ENCODE peak calls at places on chromosomes 7 and 10, in ten cellular contexts. B is IMR-90, X is prostate gland, H is stomach, M is ovary, T is suprapubic skin, I is HCT116, D is adrenal gland, C is A549, J is spleen. E is an unnamed sample. For H3K4me1, the result is how much of the 10 kb centered on the place peaks cover.

GRCh38 chr10:26391701-26392695 is 46.1 kb upstream of the APBB1IP start:
- DNase-seq in H (no peak), I (no peak), D (no peak), C (no peak), M (no peak), T (no peak), J (peak), B (no peak), X (no peak), E (no peak)

GRCh38 chr7:18906901-18907300 is 210.5 kb downstream of the TWIST1 start:
- DNase-seq in J (no peak), D (no peak), B (no peak), I (no peak), C (no peak), H (no peak), X (no peak), T (no peak), M (no peak), E (no peak)

GRCh38 chr10:59595584-59595983 is 114.1 kb downstream of the SLC16A9 start:
- DNase-seq in H (no peak), D (no peak), M (no peak), T (no peak), B (no peak), X (no peak), I (no peak), C (no peak), J (no peak), E (no peak)

GRCh38 chr7:115410972-115411686 is 489.2 kb downstream of the MDFIC start:
- DNase-seq in M (no peak), H (no peak), J (no peak), B (no peak), T (no peak), X (no peak), C (no peak), I (no peak), D (no peak), E (no peak)

GRCh38 chr10:77844713-77845454 is 81.7 kb downstream of the DLG5 start:
- DNase-seq in M (no peak), H (no peak), B (peak), I (peak), C (peak), T (no peak), J (peak), X (peak), D (peak), E (no peak)

GRCh38 chr10:97759157-97759980 is 12.4 kb downstream of the SFRP5 start:
- DNase-seq in I (peak), X (peak), B (peak), J (peak), D (peak), T (no peak), M (peak), H (peak), C (peak), E (no peak)

GRCh38 chr7:159099711-159100231 is 44.9 kb downstream of the VIPR2 start:
- DNase-seq in M (peak), D (no peak), J (peak), T (peak), B (no peak), C (no peak), X (no peak), H (peak), I (no peak), E (no peak)

GRCh38 chr7:157490465-157490912 is 153.7 kb downstream of the DNAJB6 start:
- DNase-seq in M (no peak), D (no peak), B (peak), T (no peak), I (peak), C (peak), J (peak), X (no peak), H (peak), E (no peak)

GRCh38 chr10:15352818-15353217 is 18.3 kb downstream of the FAM171A1 start:
- DNase-seq in H (no peak), T (no peak), C (no peak), X (no peak), J (no peak), D (no peak), B (no peak), I (no peak), M (no peak), E (no peak)
- H3K4me1 ChIP-seq in H (under half), T (under half), C (under half), X (under half), J (under half), D (under half), B (under half), I (under half), M (under half), E (under half)

DNA sequence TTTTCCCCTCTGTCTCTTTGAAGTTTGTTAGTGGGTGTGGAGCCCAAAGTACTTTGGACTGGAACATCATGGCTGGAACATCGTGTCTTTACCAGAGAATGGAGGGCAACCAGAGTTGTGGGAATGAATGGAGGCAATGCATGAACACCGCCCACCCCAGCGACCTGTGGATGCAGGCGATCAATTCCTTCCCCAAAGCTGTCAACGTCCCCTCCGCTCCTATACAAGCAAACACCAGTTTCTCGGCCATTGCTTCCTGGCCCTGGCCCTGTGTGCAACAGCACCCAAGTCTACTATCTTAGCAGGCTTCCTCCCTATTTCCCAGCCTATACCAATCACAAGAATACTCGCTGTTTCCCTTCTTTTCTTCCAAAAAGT is 62.6 kb downstream of the CARD11 start:
- DNase-seq in H (no peak), M (no peak), X (no peak), I (no peak), B (no peak), C (no peak), T (no peak), J (no peak), D (no peak), E (no peak)
- TF ChIP-seq POLR2A in H (no peak), M (no peak), X (no peak), I (no peak), B (no peak), C (no peak), T (no peak), J (no peak), D (no peak), E (no peak)

GRCh38 chr10:12337973-12338372 is 11.4 kb upstream of the CAMK1D start:
- DNase-seq in X (no peak), D (no peak), H (no peak), T (no peak), C (no peak), B (peak), J (no peak), M (no peak), I (no peak), E (no peak)
- H3K4me1 ChIP-seq in X (under half), D (under half), H (under half), T (under half), C (under half), B (under half), J (under half), M (under half), I (under half), E (under half)

GRCh38 chr10:86718556-86718955 is 37.9 kb upstream of the BMPR1A start:
- DNase-seq in M (no peak), T (peak), B (no peak), X (no peak), I (no peak), C (no peak), J (no peak), D (no peak), H (no peak), E (no peak)

GRCh38 chr10:86711957-86712708 is 43.8 kb downstream of the LDB3 start:
- DNase-seq in T (no peak), J (peak), B (peak), I (no peak), C (peak), X (peak), H (no peak), M (peak), D (peak), E (peak)

GRCh38 chr10:86715156-86715795 is 41.1 kb upstream of the BMPR1A start:
- DNase-seq in J (no peak), M (no peak), X (no peak), H (no peak), B (no peak), D (no peak), C (no peak), I (no peak), T (peak), E (no peak)

GRCh38 chr10:86715836-86716235 is 40.6 kb upstream of the BMPR1A start:
- DNase-seq in B (no peak), X (no peak), J (no peak), M (no peak), D (no peak), T (peak), I (no peak), C (no peak), H (no peak), E (no peak)

GRCh38 chr10:86716466-86716865 is 40.0 kb upstream of the BMPR1A start:
- DNase-seq in T (peak), X (no peak), I (no peak), M (no peak), B (no peak), C (no peak), J (no peak), D (no peak), H (no peak), E (no peak)
- TF ChIP-seq POLR2A in T (no peak), X (no peak), I (no peak), M (no peak), B (no peak), C (no peak), J (no peak), D (no peak), H (no peak), E (no peak)

DNA sequence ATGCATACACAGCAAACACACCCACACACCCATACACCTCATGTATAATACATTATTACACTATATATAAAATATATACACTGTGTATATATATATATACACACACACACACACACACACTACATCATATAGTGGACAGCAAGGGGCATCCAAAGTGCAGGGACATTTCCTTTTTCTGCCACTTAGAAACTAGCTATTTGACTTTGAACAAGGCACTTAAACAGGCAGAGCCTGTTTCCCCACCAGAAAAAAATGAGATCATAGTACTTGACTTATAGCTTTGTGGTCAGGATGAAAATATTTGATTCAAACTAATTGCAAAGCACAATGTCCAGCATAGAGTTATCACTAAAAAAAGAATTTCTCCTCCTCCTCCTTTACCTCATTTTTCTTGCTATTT is 254.3 kb upstream of the NPVF start:
- DNase-seq in T (no peak), J (no peak), M (no peak), X (no peak), C (no peak), D (no peak), H (no peak), B (no peak), I (no peak), E (no peak)
- H3K4me1 ChIP-seq in T (under half), J (under half), M (under half), X (under half), C (under half), D (under half), H (under half), B (under half), I (under half), E (under half)

GRCh38 chr10:80408198-80409085 is at the start of gene PRXL2A:
- DNase-seq in J (peak), I (no peak), H (peak), M (peak), D (peak), T (peak), X (peak), C (peak), B (no peak), E (peak)
- TF ChIP-seq POLR2A in J (no peak), I (peak), H (no peak), M (peak), D (no peak), T (no peak), X (peak), C (peak), B (no peak), E (no peak)

GRCh38 chr10:119928411-119928810 is 35.9 kb downstream of the SEC23IP start:
- DNase-seq in X (no peak), B (no peak), M (no peak), I (no peak), D (no peak), J (no peak), T (no peak), H (no peak), C (no peak), E (no peak)
- H3K4me1 ChIP-seq in X (under half), B (under half), M (under half), I (under half), D (under half), J (under half), T (under half), H (under half), C (under half), E (under half)

E was measured in gastrocnemius medialis.